ENCODE peak calls at places on chromosomes 12 and 14, in ten cellular contexts. B is mammary epithelial cell; X is effector memory CD4-positive, alpha-beta T cell; E is DND-41; P is cardiac muscle cell; U is body of pancreas; R is CD4-positive, alpha-beta T cell; O is brain microvascular endothelial cell; M is suprapubic skin; T is AG04450. S is an unnamed sample.
A peak's percentile ranks its signal among the peaks of the same experiment; 100 is the strongest.

GRCh38 chr14:26702721-26703250 is 105.0 kb upstream of the NOVA1 start:
- DNase-seq in P (no peak), U (no peak), R (no peak), T (no peak), B (no peak), E (no peak), O (no peak), M (no peak), X (no peak), S (no peak)

GRCh38 chr12:125122668-125123067 is 57.4 kb downstream of the AACS start:
- DNase-seq in M (no peak), T (no peak), P (no peak), U (no peak), X (no peak), E (no peak), B (no peak), R (no peak), O (no peak), S (no peak)

GRCh38 chr14:90785474-90785873 is 30.8 kb downstream of the TTC7B start:
- DNase-seq in M (no peak), T (no peak), O (peak; percentile 16), B (no peak), U (peak; percentile 44), E (no peak), R (no peak), X (no peak), P (no peak), S (no peak)

GRCh38 chr12:132622437-132623071 is 4.0 kb downstream of the P2RX2 start:
- DNase-seq in X (no peak), T (peak; percentile 82), O (peak; percentile 76), P (no peak), R (no peak), U (peak; percentile 42), E (peak; percentile 32), B (no peak), M (peak; percentile 63), S (no peak)

GRCh38 chr14:88895116-88895515 is 70.7 kb downstream of the TTC8 start:
- DNase-seq in M (no peak), O (peak; percentile 39), P (no peak), U (no peak), E (no peak), X (no peak), R (no peak), B (peak; percentile 44), T (peak; percentile 43), S (peak; percentile 68)

GRCh38 chr12:6771091-6771495 is 1.2 kb upstream of the LAG3 start:
- DNase-seq in B (no peak), T (no peak), M (no peak), E (no peak), R (no peak), O (no peak), U (peak; percentile 58), X (no peak), P (no peak), S (no peak)

GRCh38 chr12:121550974-121551631 is 29.7 kb downstream of the KDM2B start:
- DNase-seq in E (no peak), O (no peak), T (no peak), U (no peak), B (no peak), M (no peak), P (no peak), X (no peak), R (no peak), S (no peak)

GRCh38 chr14:36553650-36554260 is 28.7 kb downstream of the NKX2-8 start:
- DNase-seq in X (no peak), B (peak; percentile 17), P (peak; percentile 68), T (peak; percentile 6), R (no peak), U (peak; percentile 47), O (peak; percentile 25), E (peak; percentile 34), M (no peak), S (no peak)

GRCh38 chr12:84502907-84503787 is 409.5 kb downstream of the SLC6A15 start:
- DNase-seq in X (no peak), R (no peak), E (no peak), O (peak; percentile 66), B (peak; percentile 66), P (peak; percentile 49), M (no peak), U (peak; percentile 77), T (peak; percentile 55), S (peak; percentile 8)

GRCh38 chr12:14774944-14775651 is 28.2 kb downstream of the WBP11 start:
- DNase-seq in R (peak; percentile 13), T (no peak), U (peak; percentile 64), B (peak; percentile 52), X (no peak), E (no peak), M (peak; percentile 81), O (peak; percentile 50), P (peak; percentile 10), S (no peak)

GRCh38 chr14:35504260-35504659 is 29.7 kb upstream of the INSM2 start:
- DNase-seq in E (no peak), T (no peak), X (no peak), B (no peak), O (no peak), R (no peak), P (no peak), U (no peak), M (no peak), S (no peak)

GRCh38 chr14:53542692-53543091 is 389.6 kb upstream of the DDHD1 start:
- DNase-seq in B (peak; percentile 5), R (no peak), U (peak; percentile 33), M (no peak), X (no peak), O (peak; percentile 51), E (no peak), P (peak; percentile 65), T (no peak), S (no peak)

GRCh38 chr14:90137807-90138206 is 76.0 kb downstream of the KCNK13 start:
- DNase-seq in P (no peak), E (no peak), X (no peak), O (peak; percentile 63), U (no peak), R (no peak), M (no peak), B (no peak), T (no peak), S (no peak)

GRCh38 chr14:92973265-92973797 is 50.4 kb downstream of the CHGA start:
- DNase-seq in T (no peak), E (peak; percentile 19), R (no peak), U (peak; percentile 60), O (peak; percentile 9), M (peak; percentile 87), B (peak; percentile 29), P (peak; percentile 62), X (no peak), S (no peak)
- H3K27ac ChIP-seq in T (no peak overlapping the region), E (no peak overlapping the region), R (no peak overlapping the region), U (no peak overlapping the region), O (no peak overlapping the region), M (peak overlapping the region; percentile 77), B (no peak overlapping the region), P (no peak overlapping the region), X (no peak overlapping the region), S (no peak overlapping the region)

GRCh38 chr12:110289021-110289710 is 8.1 kb downstream of the ATP2A2 start:
- DNase-seq in E (no peak), R (no peak), P (peak; percentile 58), M (no peak), X (no peak), O (no peak), U (no peak), T (no peak), B (no peak), S (no peak)

GRCh38 chr12:110284597-110284996 is 3.5 kb downstream of the ATP2A2 start:
- DNase-seq in X (no peak), P (no peak), M (no peak), O (no peak), R (no peak), U (no peak), B (no peak), T (no peak), E (no peak), S (no peak)

GRCh38 chr12:110289711-110290078 is 8.6 kb downstream of the ATP2A2 start:
- DNase-seq in M (no peak), X (no peak), R (no peak), B (no peak), T (no peak), O (no peak), P (no peak), U (no peak), E (no peak), S (no peak)

GRCh38 chr12:110282956-110283817 is 2.1 kb downstream of the ATP2A2 start:
- DNase-seq in R (no peak), U (no peak), O (no peak), B (no peak), M (no peak), T (no peak), X (no peak), E (no peak), P (no peak), S (no peak)

GRCh38 chr12:110287986-110288385 is 6.9 kb downstream of the ATP2A2 start:
- DNase-seq in U (no peak), T (no peak), O (no peak), M (no peak), X (no peak), E (no peak), P (no peak), R (no peak), B (peak; percentile 74), S (no peak)
- H3K27ac ChIP-seq in U (no peak overlapping the region), T (no peak overlapping the region), O (no peak overlapping the region), M (no peak overlapping the region), X (no peak overlapping the region), E (no peak overlapping the region), P (peak overlapping the region; percentile 55), R (no peak overlapping the region), B (peak overlapping the region; percentile 30), S (peak overlapping the region; percentile 94)

DNA sequence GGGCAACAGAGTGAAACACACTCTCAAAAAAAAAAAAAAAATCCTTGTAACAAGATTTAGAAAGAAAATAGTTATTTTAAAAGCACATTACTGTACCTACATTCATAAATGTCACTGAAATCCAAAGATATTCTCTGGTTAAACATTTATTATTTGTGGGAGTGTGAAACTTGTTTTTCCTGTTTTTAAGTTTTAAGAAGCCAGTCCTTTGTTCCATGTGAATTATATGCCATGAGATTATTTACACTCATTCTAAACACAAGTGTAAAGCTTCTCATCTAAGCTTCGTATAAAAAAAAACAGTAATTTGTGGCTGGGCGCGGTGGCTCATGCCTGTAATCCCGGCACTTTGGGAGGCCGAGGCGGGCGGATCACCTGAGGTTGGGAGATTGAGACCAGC is 15.0 kb downstream of the VCPKMT start:
- DNase-seq in R (no peak), X (no peak), P (no peak), M (no peak), T (no peak), U (no peak), O (no peak), E (no peak), B (no peak), S (no peak)
- H3K27ac ChIP-seq in R (no peak overlapping the region), X (no peak overlapping the region), P (no peak overlapping the region), M (no peak overlapping the region), T (no peak overlapping the region), U (peak overlapping the region; percentile 29), O (no peak overlapping the region), E (no peak overlapping the region), B (no peak overlapping the region), S (no peak overlapping the region)

GRCh38 chr14:105075364-105076295 is 10.4 kb upstream of the GPR132 start:
- DNase-seq in M (peak; percentile 77), X (no peak), T (no peak), O (peak; percentile 18), R (no peak), U (peak; percentile 52), E (no peak), P (no peak), B (no peak), S (no peak)
- H3K27ac ChIP-seq in M (peak overlapping the region; percentile 40), X (no peak overlapping the region), T (no peak overlapping the region), O (no peak overlapping the region), R (no peak overlapping the region), U (no peak overlapping the region), E (no peak overlapping the region), P (no peak overlapping the region), B (no peak overlapping the region), S (no peak overlapping the region)